ENCODE peak calls at places on chromosomes 13 and 19, in four cellular contexts. A, D, L and P are unnamed samples.

GRCh38 chr13:61339054-61339621 is 76.5 kb downstream of the PCDH20 start:
- DNase-seq in A (no peak), D (no peak), L (no peak), P (no peak)

GRCh38 chr13:99968521-99969367 is 2.8 kb downstream of the ZIC5 start:
- DNase-seq in L (no peak), A (no peak), D (no peak), P (no peak)

GRCh38 chr19:49677232-49677881 is at the start of gene PRMT1:
- DNase-seq in D (peak), L (peak), A (no peak), P (no peak)

GRCh38 chr13:113788413-113789135 is 29.5 kb downstream of the TMEM255B start:
- DNase-seq in A (no peak), D (no peak), L (no peak), P (no peak)

GRCh38 chr19:11137542-11138384 is 17.8 kb downstream of the SPC24 start:
- DNase-seq in L (peak), D (peak), A (no peak), P (no peak)

GRCh38 chr13:52851153-52851962 is 2.9 kb upstream of the PCDH8 start:
- DNase-seq in D (peak), L (peak), A (peak), P (peak)

GRCh38 chr13:66864627-66865026 is 365.5 kb downstream of the PCDH9 start:
- DNase-seq in D (no peak), L (no peak), A (no peak), P (no peak)

GRCh38 chr13:43664700-43665191 is 122.0 kb downstream of the ENOX1 start:
- DNase-seq in A (no peak), D (no peak), L (no peak), P (no peak)

GRCh38 chr19:347946-348861 is 3.6 kb upstream of the MIER2 start:
- DNase-seq in A (no peak), L (peak), D (no peak), P (no peak)

GRCh38 chr13:50127017-50127725 is 111.9 kb downstream of the KCNRG start:
- DNase-seq in A (no peak), D (peak), L (no peak), P (no peak)

GRCh38 chr19:33804021-33804799 is 7.5 kb downstream of the KCTD15 start:
- DNase-seq in L (peak), A (no peak), D (no peak), P (no peak)

GRCh38 chr13:42777476-42777875 is 3.9 kb upstream of the FAM216B start:
- DNase-seq in D (no peak), L (no peak), A (no peak), P (no peak)

GRCh38 chr19:8158411-8159074 is 9.2 kb upstream of the FBN3 start:
- DNase-seq in L (peak), A (peak), D (no peak), P (peak)

GRCh38 chr13:40149611-40150283 is 494.3 kb downstream of the COG6 start:
- DNase-seq in D (no peak), A (no peak), L (no peak), P (no peak)

GRCh38 chr13:113724016-113724758 is 34.8 kb upstream of the TMEM255B start:
- DNase-seq in D (no peak), L (no peak), A (no peak), P (no peak)

GRCh38 chr13:111074826-111075225 is 40.3 kb upstream of the ARHGEF7 start:
- DNase-seq in D (no peak), L (no peak), A (no peak), P (no peak)
- TF ChIP-seq ZNF274 in D (no peak), L (no peak), A (no peak), P (no peak)

GRCh38 chr19:21110183-21110582 is 28.2 kb downstream of the ZNF714 start:
- DNase-seq in L (no peak), D (no peak), A (no peak), P (no peak)

DNA sequence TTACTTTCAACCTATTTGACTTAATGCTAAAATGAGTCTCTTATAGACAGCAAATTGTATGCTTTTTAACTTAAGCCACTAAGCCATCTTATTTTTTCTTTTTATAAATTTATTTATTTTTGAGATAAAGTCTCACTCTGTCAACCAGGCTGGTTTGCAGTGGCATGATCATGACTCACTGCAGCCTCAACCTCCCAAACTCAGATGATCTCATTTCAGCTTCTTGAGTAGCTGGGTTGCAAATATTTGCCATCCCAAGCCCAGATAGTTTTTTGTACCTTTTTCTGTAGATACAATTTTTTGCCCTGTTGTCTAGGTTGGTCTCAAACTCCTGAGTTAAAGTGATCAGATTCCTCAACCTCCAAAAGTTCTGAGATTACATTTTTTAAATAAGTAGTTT is 27.1 kb downstream of the ZNF714 start:
- DNase-seq in L (no peak), A (no peak), D (no peak), P (no peak)
- TF ChIP-seq SUZ12 in L (no peak), A (no peak), D (no peak), P (no peak)

DNA sequence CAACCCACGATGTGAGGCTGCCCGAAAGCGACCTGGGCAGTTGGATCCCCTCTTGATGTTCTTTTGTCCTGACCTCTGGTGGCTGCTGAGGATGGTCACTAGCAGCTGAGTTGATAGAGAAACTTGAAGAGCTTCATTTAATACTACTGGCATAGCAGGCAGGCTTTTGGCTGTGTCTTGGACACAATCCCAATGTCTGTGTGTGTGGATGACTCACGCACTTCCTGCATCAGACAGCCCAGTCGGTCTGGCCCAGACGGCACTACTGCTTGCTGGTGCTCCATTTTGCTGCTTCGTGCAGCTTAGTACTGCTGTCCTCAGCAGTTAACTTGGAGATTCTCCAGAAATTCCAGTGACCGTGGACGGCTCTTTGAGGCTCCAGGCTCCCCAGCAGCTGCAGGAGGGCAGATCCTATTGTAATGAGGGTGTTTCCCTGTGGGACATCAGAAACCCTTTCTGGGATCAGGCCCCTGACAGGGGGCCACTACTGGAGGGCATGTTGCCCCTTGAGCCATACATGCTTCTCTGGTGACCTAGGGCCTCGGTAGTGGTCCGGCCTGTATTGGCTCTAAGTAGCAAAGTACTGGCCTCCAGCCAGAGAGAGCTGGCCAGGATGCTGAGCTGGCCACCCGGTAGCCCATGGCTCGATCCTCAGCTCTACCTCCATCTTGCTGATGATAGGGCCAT is 4.5 kb downstream of the FPR3 start:
- DNase-seq in D (no peak), L (peak), A (no peak), P (no peak)
- TF ChIP-seq ZNF274 in D (no peak), L (no peak), A (no peak), P (no peak)

GRCh38 chr19:55193481-55193880 is 13.4 kb upstream of the SYT5 start:
- DNase-seq in D (no peak), A (no peak), L (no peak), P (no peak)
- TF ChIP-seq SUZ12 in D (no peak), A (no peak), L (no peak), P (no peak)

DNA sequence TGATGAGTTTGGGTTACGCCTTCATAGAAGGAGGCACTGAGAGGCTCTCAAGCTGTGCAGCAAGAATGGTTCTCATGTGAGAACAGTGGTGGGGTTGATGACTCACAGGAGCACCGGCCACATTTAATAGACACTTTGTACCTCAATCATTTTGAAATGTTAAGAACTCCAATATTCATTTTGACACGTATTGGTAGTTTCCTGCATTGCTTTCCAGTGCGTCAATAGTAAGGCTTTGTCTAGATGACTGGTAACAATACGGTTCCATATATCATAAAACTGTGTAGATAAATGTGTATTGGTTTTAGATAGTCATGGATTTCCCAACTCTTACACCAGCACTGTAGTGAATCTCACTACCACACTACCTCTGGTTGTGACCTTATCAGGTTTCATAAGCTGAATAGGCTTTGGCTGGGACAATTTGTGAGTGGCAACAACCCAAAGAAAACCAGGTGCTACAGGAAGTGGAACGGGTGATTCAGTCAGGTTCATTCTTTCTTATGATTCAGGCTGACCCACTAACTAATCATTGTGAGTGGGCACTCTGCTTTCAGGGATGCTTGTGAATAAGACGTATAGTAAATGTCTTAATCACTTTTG is 362.6 kb downstream of the KLF5 start:
- DNase-seq in D (no peak), A (no peak), L (no peak), P (no peak)
- TF ChIP-seq ZNF274 in D (no peak), A (no peak), L (no peak), P (no peak)

GRCh38 chr19:56613639-56614038 is 18.5 kb downstream of the ZNF71 start:
- DNase-seq in A (no peak), L (no peak), D (no peak), P (no peak)

GRCh38 chr19:56611288-56611687 is 16.2 kb downstream of the ZNF71 start:
- DNase-seq in D (no peak), L (no peak), A (no peak), P (no peak)

GRCh38 chr19:56612737-56613136 is 17.6 kb downstream of the ZNF71 start:
- DNase-seq in A (no peak), D (no peak), L (no peak), P (no peak)

GRCh38 chr19:56603829-56604228 is 8.7 kb downstream of the ZNF71 start:
- DNase-seq in D (no peak), L (no peak), A (no peak), P (no peak)

DNA sequence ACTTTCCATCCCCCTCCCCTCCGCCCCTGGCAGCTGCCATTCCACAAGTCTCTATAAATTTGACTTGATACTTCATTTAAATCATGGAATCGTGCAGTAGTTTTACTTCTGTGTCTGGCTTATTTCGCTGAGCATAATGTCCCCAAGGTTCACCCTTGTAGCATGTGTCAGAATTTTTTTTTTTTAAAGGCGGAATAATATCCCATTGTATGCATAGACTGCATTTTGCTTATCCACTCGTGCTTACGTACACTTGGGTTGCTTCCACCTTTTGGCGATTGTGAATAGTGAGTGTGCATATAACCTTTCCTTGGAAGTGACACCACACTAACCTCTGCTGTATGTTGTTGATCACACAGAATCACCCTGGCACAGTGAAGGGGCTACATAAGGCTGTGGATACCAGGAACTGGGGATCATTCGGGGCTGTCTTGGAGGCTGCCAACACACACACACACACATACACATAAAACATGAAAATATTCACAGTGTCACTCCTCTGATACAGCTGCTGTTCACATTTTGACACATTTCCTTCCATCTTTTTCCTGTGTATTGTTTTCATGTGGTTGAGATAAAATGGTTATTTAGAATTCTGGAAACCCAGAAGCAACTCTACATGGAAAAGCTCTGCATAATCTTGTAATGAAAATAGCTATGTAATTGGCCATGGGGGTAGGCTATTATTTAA is 13.3 kb downstream of the ZNF71 start:
- DNase-seq in L (no peak), A (no peak), D (no peak), P (no peak)
- TF ChIP-seq SUZ12 in L (no peak), A (no peak), D (no peak), P (no peak)

GRCh38 chr13:84925443-84925842 is 873.8 kb downstream of the SLITRK6 start:
- DNase-seq in L (no peak), D (no peak), A (no peak), P (no peak)
- TF ChIP-seq ZNF274 in L (no peak), D (no peak), A (no peak), P (no peak)

GRCh38 chr13:51778407-51778806 is 25.6 kb downstream of the DHRS12 start:
- DNase-seq in L (no peak), D (no peak), A (no peak), P (no peak)
- TF ChIP-seq SUZ12 in L (no peak), D (no peak), A (no peak), P (no peak)